ENCODE peak calls at places on chromosomes 2 and 18, in four cellular contexts. One of them, this sample, is unnamed.

GRCh38 chr2:67476808-67477790 is 80.0 kb downstream of the ETAA1 start:
- DNase-seq in NCI-H774: peak
- DNase-seq in activated B cell treated with CpG ODN at 0.5 μM for 24 hours: no peak
- DNase-seq in AG08395: peak
- DNase-seq in this sample: peak

GRCh38 chr18:74290831-74291770 is 662 bp downstream of the CYB5A start:
- DNase-seq in NCI-H774: peak
- DNase-seq in activated B cell treated with CpG ODN at 0.5 μM for 24 hours: no peak
- DNase-seq in AG08395: no peak
- DNase-seq in this sample: peak

GRCh38 chr2:144163592-144163991 is 356.3 kb downstream of the ZEB2 start:
- DNase-seq in NCI-H774: no peak
- DNase-seq in activated B cell treated with CpG ODN at 0.5 μM for 24 hours: no peak
- DNase-seq in AG08395: no peak
- DNase-seq in this sample: no peak

GRCh38 chr18:78410094-78410786 is 569.4 kb upstream of the SALL3 start:
- DNase-seq in NCI-H774: no peak
- DNase-seq in activated B cell treated with CpG ODN at 0.5 μM for 24 hours: no peak
- DNase-seq in AG08395: no peak
- DNase-seq in this sample: no peak

GRCh38 chr2:77823028-77823427 is 300.9 kb upstream of the LRRTM4 start:
- DNase-seq in NCI-H774: no peak
- DNase-seq in activated B cell treated with CpG ODN at 0.5 μM for 24 hours: no peak
- DNase-seq in AG08395: no peak
- DNase-seq in this sample: no peak

GRCh38 chr2:205748660-205749059 is 66.4 kb downstream of the NRP2 start:
- DNase-seq in NCI-H774: peak
- DNase-seq in activated B cell treated with CpG ODN at 0.5 μM for 24 hours: no peak
- DNase-seq in AG08395: no peak
- DNase-seq in this sample: no peak

GRCh38 chr2:149068996-149069888 is 30.7 kb downstream of the LYPD6B start:
- DNase-seq in NCI-H774: no peak
- DNase-seq in activated B cell treated with CpG ODN at 0.5 μM for 24 hours: no peak
- DNase-seq in AG08395: peak
- DNase-seq in this sample: no peak

GRCh38 chr2:199303814-199304213 is 153.9 kb downstream of the SATB2 start:
- DNase-seq in NCI-H774: no peak
- DNase-seq in activated B cell treated with CpG ODN at 0.5 μM for 24 hours: no peak
- DNase-seq in AG08395: peak
- DNase-seq in this sample: no peak

GRCh38 chr2:240156435-240157146 is 16.1 kb upstream of the OTOS start:
- DNase-seq in NCI-H774: no peak
- DNase-seq in activated B cell treated with CpG ODN at 0.5 μM for 24 hours: no peak
- DNase-seq in AG08395: no peak
- DNase-seq in this sample: no peak

GRCh38 chr18:48874701-48875162 is 76.0 kb downstream of the SMAD7 start:
- DNase-seq in NCI-H774: no peak
- DNase-seq in activated B cell treated with CpG ODN at 0.5 μM for 24 hours: no peak
- DNase-seq in AG08395: no peak
- DNase-seq in this sample: no peak

GRCh38 chr2:74441690-74442482 is at the start of gene RTKN:
- DNase-seq in NCI-H774: peak
- DNase-seq in activated B cell treated with CpG ODN at 0.5 μM for 24 hours: peak
- DNase-seq in AG08395: no peak
- DNase-seq in this sample: peak

GRCh38 chr2:224882291-224883171 is 159.7 kb downstream of the DOCK10 start:
- DNase-seq in NCI-H774: no peak
- DNase-seq in activated B cell treated with CpG ODN at 0.5 μM for 24 hours: no peak
- DNase-seq in AG08395: peak
- DNase-seq in this sample: no peak

GRCh38 chr2:148893906-148894305 is 18.9 kb downstream of the KIF5C start:
- DNase-seq in NCI-H774: no peak
- DNase-seq in activated B cell treated with CpG ODN at 0.5 μM for 24 hours: no peak
- DNase-seq in AG08395: no peak
- DNase-seq in this sample: no peak

GRCh38 chr2:30218814-30219213 is 12.5 kb upstream of the LBH start:
- DNase-seq in NCI-H774: no peak
- DNase-seq in activated B cell treated with CpG ODN at 0.5 μM for 24 hours: no peak
- DNase-seq in AG08395: no peak
- DNase-seq in this sample: no peak

GRCh38 chr2:111069722-111070121 is 51.0 kb upstream of the BCL2L11 start:
- DNase-seq in NCI-H774: no peak
- DNase-seq in activated B cell treated with CpG ODN at 0.5 μM for 24 hours: no peak
- DNase-seq in AG08395: no peak
- DNase-seq in this sample: no peak

GRCh38 chr2:189579585-189579984 is 1.0 kb downstream of the SLC40A1 start:
- DNase-seq in NCI-H774: no peak
- DNase-seq in activated B cell treated with CpG ODN at 0.5 μM for 24 hours: no peak
- DNase-seq in AG08395: no peak
- DNase-seq in this sample: no peak

GRCh38 chr2:124810132-124810531 is 785.0 kb downstream of the CNTNAP5 start:
- DNase-seq in NCI-H774: peak
- DNase-seq in activated B cell treated with CpG ODN at 0.5 μM for 24 hours: no peak
- DNase-seq in AG08395: no peak
- DNase-seq in this sample: peak

GRCh38 chr2:29113027-29113686 is 2.1 kb upstream of the CLIP4 start:
- DNase-seq in NCI-H774: no peak
- DNase-seq in activated B cell treated with CpG ODN at 0.5 μM for 24 hours: no peak
- DNase-seq in AG08395: no peak
- DNase-seq in this sample: no peak

This sample was measured in left kidney.